ENCODE peak calls at places on chromosomes 1 and 21, in ten cellular contexts. H is glutamatergic neuron; E is activated naive CD4-positive, alpha-beta T cell treated with anti-CD3 and anti-CD28 coated beads, Interleukin-2, amount 50 U/mL, for 16 hours; X is brain microvascular endothelial cell; Y is NCI-H1092 treated with DMSO at 0.1 percent for 48 hours; R is activated T-helper 1 cell treated with anti-CD3 and anti-CD28 coated beads, Interleukin-2, amount 50 U/mL, for 16 hours; Z is HEK293T; A is stimulated activated CD4-positive, alpha-beta T cell treated with anti-CD3 and anti-CD28 coated beads, TNF-alpha, amount 100 ng/mL, for 1 hour; I is CD4-positive, alpha-beta T cell; W is fibroblast of pulmonary artery. F is an unnamed sample.

GRCh38 chr21:39489380-39489924 is 37.7 kb downstream of the SH3BGR start:
- DNase-seq in H (no peak), E (no peak), X (no peak), Y (peak), R (no peak), Z (no peak), A (no peak), I (no peak), W (no peak), F (no peak)

GRCh38 chr1:31715097-31715872 is 11.5 kb upstream of the COL16A1 start:
- DNase-seq in H (peak), E (peak), X (peak), Y (peak), R (no peak), Z (peak), A (no peak), I (no peak), W (peak), F (peak)

GRCh38 chr1:152227310-152227928 is 3.4 kb upstream of the HRNR start:
- DNase-seq in H (no peak), E (no peak), X (no peak), Y (no peak), R (no peak), Z (no peak), A (no peak), I (no peak), W (peak), F (no peak)

GRCh38 chr1:218459450-218459849 is 114.3 kb downstream of the TGFB2 start:
- DNase-seq in H (no peak), E (no peak), X (no peak), Y (no peak), R (no peak), Z (no peak), A (no peak), I (no peak), W (peak), F (no peak)

GRCh38 chr1:1161078-1161682 is 12.5 kb upstream of the TTLL10 start:
- DNase-seq in H (no peak), E (no peak), X (no peak), Y (no peak), R (no peak), Z (no peak), A (no peak), I (no peak), W (no peak), F (no peak)

GRCh38 chr1:147168626-147169058 is 3.6 kb downstream of the PRKAB2 start:
- DNase-seq in H (no peak), E (no peak), X (peak), Y (peak), R (no peak), Z (no peak), A (no peak), I (no peak), W (peak), F (no peak)

GRCh38 chr1:206890690-206891089 is 6.6 kb upstream of the IL24 start:
- DNase-seq in H (no peak), E (no peak), X (peak), Y (no peak), R (no peak), Z (no peak), A (no peak), I (no peak), W (peak), F (peak)

GRCh38 chr1:229988534-229988933 is 78.5 kb upstream of the GALNT2 start:
- DNase-seq in H (no peak), E (no peak), X (no peak), Y (no peak), R (no peak), Z (no peak), A (no peak), I (no peak), W (no peak), F (no peak)

GRCh38 chr1:192810253-192810880 is 1.5 kb downstream of the RGS2 start:
- DNase-seq in H (no peak), E (no peak), X (no peak), Y (peak), R (no peak), Z (no peak), A (no peak), I (no peak), W (peak), F (no peak)

GRCh38 chr1:14815175-14815882 is 216.8 kb downstream of the KAZN start:
- DNase-seq in H (no peak), E (no peak), X (no peak), Y (no peak), R (no peak), Z (no peak), A (no peak), I (no peak), W (no peak), F (no peak)

GRCh38 chr1:161934278-161934608 is 89.4 kb downstream of the OLFML2B start:
- DNase-seq in H (no peak), E (no peak), X (no peak), Y (no peak), R (no peak), Z (no peak), A (no peak), I (no peak), W (no peak), F (no peak)

GRCh38 chr1:75632350-75632949 is 21.5 kb upstream of the SLC44A5 start:
- DNase-seq in H (no peak), E (no peak), X (peak), Y (peak), R (no peak), Z (peak), A (no peak), I (no peak), W (peak), F (peak)

GRCh38 chr1:221437171-221437570 is 304.7 kb downstream of the DUSP10 start:
- DNase-seq in H (no peak), E (no peak), X (peak), Y (no peak), R (no peak), Z (no peak), A (no peak), I (no peak), W (peak), F (no peak)

GRCh38 chr1:201419737-201420607 is 1.6 kb downstream of the TNNI1 start:
- DNase-seq in H (no peak), E (no peak), X (no peak), Y (no peak), R (no peak), Z (no peak), A (no peak), I (no peak), W (no peak), F (no peak)

GRCh38 chr1:36829066-36829465 is 205.2 kb downstream of the GRIK3 start:
- DNase-seq in H (no peak), E (no peak), X (no peak), Y (no peak), R (no peak), Z (no peak), A (no peak), I (no peak), W (no peak), F (no peak)

GRCh38 chr1:235430991-235431390 is 63.8 kb downstream of the TBCE start:
- DNase-seq in H (no peak), E (no peak), X (peak), Y (no peak), R (no peak), Z (no peak), A (no peak), I (no peak), W (peak), F (no peak)

GRCh38 chr1:19390166-19390850 is 78.2 kb downstream of the SLC66A1 start:
- DNase-seq in H (no peak), E (no peak), X (no peak), Y (no peak), R (no peak), Z (no peak), A (no peak), I (no peak), W (no peak), F (no peak)

GRCh38 chr1:179288977-179289376 is 4.6 kb upstream of the SOAT1 start:
- DNase-seq in H (no peak), E (no peak), X (no peak), Y (no peak), R (no peak), Z (no peak), A (no peak), I (no peak), W (no peak), F (peak)

F was measured in trophoblast cell.